ENCODE peak calls at places on chromosomes 12 and 14, in five cellular contexts. One of them, this sample, is unnamed.

GRCh38 chr14:67285876-67286452 is 44.7 kb downstream of the PALS1 start:
- DNase-seq in GM23338: peak
- DNase-seq in astrocyte: peak
- DNase-seq in sigmoid colon: no peak
- DNase-seq in fibroblast of villous mesenchyme: peak
- DNase-seq in this sample: peak

GRCh38 chr14:69996197-69996596 is 117.0 kb downstream of the SMOC1 start:
- DNase-seq in GM23338: no peak
- DNase-seq in astrocyte: peak
- DNase-seq in sigmoid colon: no peak
- DNase-seq in fibroblast of villous mesenchyme: no peak
- DNase-seq in this sample: no peak

GRCh38 chr14:87874676-87875075 is 118.3 kb downstream of the GALC start:
- DNase-seq in GM23338: no peak
- DNase-seq in astrocyte: no peak
- DNase-seq in sigmoid colon: no peak
- DNase-seq in fibroblast of villous mesenchyme: no peak
- DNase-seq in this sample: no peak

GRCh38 chr12:111363578-111363977 is 5.3 kb downstream of the PHETA1 start:
- DNase-seq in GM23338: no peak
- DNase-seq in astrocyte: peak
- DNase-seq in sigmoid colon: no peak
- DNase-seq in fibroblast of villous mesenchyme: peak
- DNase-seq in this sample: no peak

GRCh38 chr14:76984297-76984696 is 44.2 kb downstream of the IRF2BPL start:
- DNase-seq in GM23338: no peak
- DNase-seq in astrocyte: no peak
- DNase-seq in sigmoid colon: no peak
- DNase-seq in fibroblast of villous mesenchyme: no peak
- DNase-seq in this sample: no peak

GRCh38 chr12:120705618-120706017 is 4.6 kb upstream of the UNC119B start:
- DNase-seq in GM23338: no peak
- DNase-seq in astrocyte: no peak
- DNase-seq in sigmoid colon: no peak
- DNase-seq in fibroblast of villous mesenchyme: no peak
- DNase-seq in this sample: no peak

GRCh38 chr12:59383426-59383822 is 212.4 kb upstream of the SLC16A7 start:
- DNase-seq in GM23338: no peak
- DNase-seq in astrocyte: peak
- DNase-seq in sigmoid colon: no peak
- DNase-seq in fibroblast of villous mesenchyme: peak
- DNase-seq in this sample: no peak

GRCh38 chr14:88181072-88181471 is 142.0 kb downstream of the KCNK10 start:
- DNase-seq in GM23338: no peak
- DNase-seq in astrocyte: no peak
- DNase-seq in sigmoid colon: no peak
- DNase-seq in fibroblast of villous mesenchyme: no peak
- DNase-seq in this sample: peak

GRCh38 chr12:23909559-23909958 is 39.9 kb downstream of the SOX5 start:
- DNase-seq in GM23338: no peak
- DNase-seq in astrocyte: no peak
- DNase-seq in sigmoid colon: no peak
- DNase-seq in fibroblast of villous mesenchyme: no peak
- DNase-seq in this sample: no peak

GRCh38 chr12:117362391-117362790 is 965 bp upstream of the NOS1 start:
- DNase-seq in GM23338: no peak
- DNase-seq in astrocyte: no peak
- DNase-seq in sigmoid colon: no peak
- DNase-seq in fibroblast of villous mesenchyme: no peak
- DNase-seq in this sample: no peak

GRCh38 chr12:57837779-57838562 is 8.6 kb downstream of the CTDSP2 start:
- DNase-seq in GM23338: peak
- DNase-seq in astrocyte: peak
- DNase-seq in sigmoid colon: no peak
- DNase-seq in fibroblast of villous mesenchyme: peak
- DNase-seq in this sample: no peak

GRCh38 chr12:49587174-49587908 is 18.1 kb downstream of the FAM186B start:
- DNase-seq in GM23338: peak
- DNase-seq in astrocyte: no peak
- DNase-seq in sigmoid colon: no peak
- DNase-seq in fibroblast of villous mesenchyme: no peak
- DNase-seq in this sample: no peak

GRCh38 chr12:53268637-53269562 is 801 bp downstream of the ESPL1 start:
- DNase-seq in GM23338: peak
- DNase-seq in astrocyte: no peak
- DNase-seq in sigmoid colon: no peak
- DNase-seq in fibroblast of villous mesenchyme: peak
- DNase-seq in this sample: no peak

GRCh38 chr14:100473249-100473648 is 114.0 kb downstream of the BEGAIN start:
- DNase-seq in GM23338: no peak
- DNase-seq in astrocyte: no peak
- DNase-seq in sigmoid colon: no peak
- DNase-seq in fibroblast of villous mesenchyme: no peak
- DNase-seq in this sample: no peak

GRCh38 chr12:25787701-25788100 is 170.8 kb upstream of the RASSF8 start:
- DNase-seq in GM23338: no peak
- DNase-seq in astrocyte: no peak
- DNase-seq in sigmoid colon: no peak
- DNase-seq in fibroblast of villous mesenchyme: no peak
- DNase-seq in this sample: no peak
- TF ChIP-seq CTCF in GM23338: no peak
- TF ChIP-seq CTCF in astrocyte: no peak
- TF ChIP-seq CTCF in sigmoid colon: no peak
- TF ChIP-seq CTCF in fibroblast of villous mesenchyme: no peak
- TF ChIP-seq CTCF in this sample: no peak

GRCh38 chr12:30515351-30515750 is 180.3 kb downstream of the IPO8 start:
- DNase-seq in GM23338: peak
- DNase-seq in astrocyte: peak
- DNase-seq in sigmoid colon: no peak
- DNase-seq in fibroblast of villous mesenchyme: peak
- DNase-seq in this sample: no peak
- TF ChIP-seq CTCF in GM23338: peak
- TF ChIP-seq CTCF in astrocyte: peak
- TF ChIP-seq CTCF in sigmoid colon: no peak
- TF ChIP-seq CTCF in fibroblast of villous mesenchyme: peak
- TF ChIP-seq CTCF in this sample: no peak

DNA sequence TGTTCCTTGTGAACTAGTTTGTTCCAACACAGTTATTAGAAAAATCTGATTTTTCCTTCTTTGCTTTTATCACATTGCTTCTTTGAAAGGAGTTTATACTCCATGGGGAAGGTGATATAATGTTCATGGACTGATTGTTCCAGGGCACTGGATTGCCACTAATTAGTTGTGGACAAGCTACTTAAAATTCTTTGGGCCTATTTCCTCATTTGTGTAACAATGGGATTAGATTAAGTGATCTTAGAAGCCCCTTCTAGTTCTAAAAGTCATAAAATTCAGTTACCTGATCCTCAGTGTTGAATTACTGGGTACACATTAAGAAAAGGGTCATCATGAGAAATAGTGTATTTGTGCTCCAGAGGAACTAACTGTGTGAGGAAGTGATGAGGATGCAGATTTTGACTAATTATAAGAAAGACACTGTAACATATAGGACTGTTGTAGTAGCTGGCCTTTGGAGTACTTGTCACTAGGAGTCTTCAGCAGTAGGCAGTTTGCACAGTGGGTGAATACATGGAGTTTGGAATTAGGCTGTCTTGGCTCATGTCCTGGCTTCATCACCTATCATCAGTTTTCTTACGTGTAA is 82.2 kb downstream of the MIA2 start:
- DNase-seq in GM23338: no peak
- DNase-seq in astrocyte: no peak
- DNase-seq in sigmoid colon: no peak
- DNase-seq in fibroblast of villous mesenchyme: no peak
- DNase-seq in this sample: no peak
- TF ChIP-seq CTCF in GM23338: no peak
- TF ChIP-seq CTCF in astrocyte: no peak
- TF ChIP-seq CTCF in sigmoid colon: no peak
- TF ChIP-seq CTCF in fibroblast of villous mesenchyme: no peak
- TF ChIP-seq CTCF in this sample: no peak

GRCh38 chr12:63752283-63752682 is 27.4 kb upstream of the RXYLT1 start:
- DNase-seq in GM23338: no peak
- DNase-seq in astrocyte: no peak
- DNase-seq in sigmoid colon: no peak
- DNase-seq in fibroblast of villous mesenchyme: no peak
- DNase-seq in this sample: no peak

GRCh38 chr12:63753743-63754142 is 26.0 kb upstream of the RXYLT1 start:
- DNase-seq in GM23338: peak
- DNase-seq in astrocyte: no peak
- DNase-seq in sigmoid colon: no peak
- DNase-seq in fibroblast of villous mesenchyme: no peak
- DNase-seq in this sample: no peak
- TF ChIP-seq CTCF in GM23338: peak
- TF ChIP-seq CTCF in astrocyte: peak
- TF ChIP-seq CTCF in sigmoid colon: no peak
- TF ChIP-seq CTCF in fibroblast of villous mesenchyme: peak
- TF ChIP-seq CTCF in this sample: no peak

This sample was measured in GM20000.